ENCODE peak calls at places on chromosome 5, in seven cellular contexts. E, W, Q, N, M, G and U are unnamed samples. For H3K27me3, the result is how much of the 10 kb centered on the place peaks cover.

GRCh38 chr5:126335871-126336270 is 87.3 kb upstream of the GRAMD2B start:
- DNase-seq in E (peak), W (no peak), Q (no peak), N (no peak), M (no peak), G (no peak), U (no peak)

GRCh38 chr5:143657814-143658395 is 154.1 kb upstream of the HMHB1 start:
- DNase-seq in E (no peak), W (no peak), Q (no peak), N (no peak), M (peak), G (no peak), U (no peak)

GRCh38 chr5:134246771-134247329 is 21.0 kb upstream of the PPP2CA start:
- DNase-seq in E (no peak), W (no peak), Q (no peak), N (no peak), M (no peak), G (peak), U (no peak)

GRCh38 chr5:160118349-160119141 is 705 bp downstream of the PWWP2A start:
- DNase-seq in E (no peak), W (peak), Q (no peak), N (peak), M (no peak), G (peak), U (peak)

GRCh38 chr5:66739923-66740322 is 143.7 kb downstream of the MAST4 start:
- DNase-seq in E (no peak), W (no peak), Q (no peak), N (no peak), M (no peak), G (no peak), U (no peak)

GRCh38 chr5:154346427-154346826 is 99.4 kb upstream of the SAP30L start:
- DNase-seq in E (no peak), W (no peak), Q (no peak), N (no peak), M (no peak), G (no peak), U (no peak)

GRCh38 chr5:107671742-107672211 is 1.0 kb upstream of the EFNA5 start:
- DNase-seq in E (peak), W (no peak), Q (peak), N (no peak), M (peak), G (peak), U (no peak)

GRCh38 chr5:80963966-80964481 is 3.9 kb downstream of the RASGRF2 start:
- DNase-seq in E (no peak), W (no peak), Q (no peak), N (no peak), M (no peak), G (no peak), U (no peak)

GRCh38 chr5:38921174-38921573 is 75.4 kb downstream of the OSMR start:
- DNase-seq in E (peak), W (no peak), Q (no peak), N (no peak), M (peak), G (no peak), U (no peak)

GRCh38 chr5:113806250-113806649 is 292.8 kb downstream of the YTHDC2 start:
- DNase-seq in E (peak), W (no peak), Q (peak), N (no peak), M (peak), G (no peak), U (no peak)

GRCh38 chr5:79301046-79301712 is 65.2 kb downstream of the JMY start:
- DNase-seq in E (no peak), W (no peak), Q (no peak), N (no peak), M (no peak), G (no peak), U (no peak)

GRCh38 chr5:82174128-82174918 is 103.8 kb downstream of the RPS23 start:
- DNase-seq in E (peak), W (peak), Q (peak), N (peak), M (peak), G (peak), U (peak)

GRCh38 chr5:120164037-120164436 is 300.1 kb upstream of the PRR16 start:
- DNase-seq in E (no peak), W (no peak), Q (no peak), N (no peak), M (no peak), G (no peak), U (no peak)

GRCh38 chr5:38069360-38069759 is 189.0 kb upstream of the EGFLAM start:
- DNase-seq in E (peak), W (no peak), Q (peak), N (no peak), M (no peak), G (no peak), U (no peak)

GRCh38 chr5:56507348-56507930 is 274.3 kb upstream of the ANKRD55 start:
- DNase-seq in E (no peak), W (no peak), Q (no peak), N (no peak), M (no peak), G (no peak), U (no peak)

GRCh38 chr5:151313357-151313756 is 9.8 kb upstream of the SLC36A3 start:
- DNase-seq in E (no peak), W (no peak), Q (no peak), N (no peak), M (no peak), G (no peak), U (no peak)

GRCh38 chr5:36874465-36874864 is 2.1 kb upstream of the NIPBL start:
- DNase-seq in E (no peak), W (no peak), Q (no peak), N (no peak), M (peak), G (no peak), U (no peak)

GRCh38 chr5:31317642-31318041 is 124.2 kb downstream of the CDH6 start:
- DNase-seq in E (no peak), W (no peak), Q (no peak), N (no peak), M (no peak), G (no peak), U (no peak)

GRCh38 chr5:139708877-139709586 is 60.9 kb downstream of the CXXC5 start:
- DNase-seq in E (peak), W (peak), Q (peak), N (no peak), M (peak), G (peak), U (no peak)

GRCh38 chr5:154502180-154502579 is 24.2 kb upstream of the HAND1 start:
- DNase-seq in E (no peak), W (no peak), Q (no peak), N (no peak), M (no peak), G (no peak), U (no peak)

GRCh38 chr5:98314262-98314661 is 459.2 kb upstream of the RGMB start:
- DNase-seq in E (peak), W (no peak), Q (peak), N (no peak), M (peak), G (no peak), U (no peak)

GRCh38 chr5:97181856-97182545 is 1.0 kb downstream of the RIOK2 start:
- DNase-seq in E (peak), W (no peak), Q (no peak), N (no peak), M (peak), G (no peak), U (no peak)

GRCh38 chr5:72108200-72109050 is 1.1 kb downstream of the MAP1B start:
- DNase-seq in E (peak), W (peak), Q (no peak), N (no peak), M (peak), G (peak), U (no peak)

GRCh38 chr5:138163721-138164120 is 14.7 kb downstream of the BRD8 start:
- DNase-seq in E (no peak), W (no peak), Q (no peak), N (no peak), M (no peak), G (no peak), U (no peak)

GRCh38 chr5:87132696-87133095 is 135.0 kb upstream of the RASA1 start:
- DNase-seq in E (no peak), W (no peak), Q (no peak), N (no peak), M (no peak), G (no peak), U (no peak)

GRCh38 chr5:143372187-143372829 is 31.2 kb downstream of the NR3C1 start:
- DNase-seq in E (peak), W (no peak), Q (no peak), N (no peak), M (no peak), G (no peak), U (no peak)

GRCh38 chr5:126015244-126016054 is 407.8 kb upstream of the GRAMD2B start:
- DNase-seq in E (peak), W (no peak), Q (peak), N (no peak), M (peak), G (no peak), U (no peak)

GRCh38 chr5:53331463-53331862 is 149.0 kb upstream of the FST start:
- DNase-seq in E (peak), W (no peak), Q (no peak), N (no peak), M (no peak), G (no peak), U (no peak)

GRCh38 chr5:30099634-30100033 is 1093.9 kb upstream of the CDH6 start:
- DNase-seq in E (peak), W (no peak), Q (no peak), N (no peak), M (no peak), G (no peak), U (no peak)

GRCh38 chr5:148979104-148979723 is 83.6 kb downstream of the SH3TC2 start:
- DNase-seq in E (no peak), W (peak), Q (no peak), N (no peak), M (no peak), G (peak), U (no peak)

GRCh38 chr5:120872292-120872691 is 408.2 kb downstream of the PRR16 start:
- DNase-seq in E (peak), W (no peak), Q (no peak), N (no peak), M (no peak), G (no peak), U (no peak)

GRCh38 chr5:57302164-57302563 is 128.3 kb downstream of the GPBP1 start:
- DNase-seq in E (peak), W (no peak), Q (peak), N (no peak), M (peak), G (no peak), U (peak)

GRCh38 chr5:179827684-179828083 is 7.0 kb downstream of the SQSTM1 start:
- DNase-seq in E (no peak), W (peak), Q (no peak), N (no peak), M (peak), G (no peak), U (no peak)

GRCh38 chr5:54829102-54829501 is 156.3 kb downstream of the ESM1 start:
- DNase-seq in E (no peak), W (no peak), Q (no peak), N (no peak), M (no peak), G (no peak), U (no peak)

GRCh38 chr5:147188200-147189108 is 46.4 kb upstream of the STK32A start:
- DNase-seq in E (peak), W (no peak), Q (no peak), N (no peak), M (peak), G (no peak), U (no peak)

GRCh38 chr5:37208883-37209808 is 40.0 kb downstream of the CPLANE1 start:
- DNase-seq in E (peak), W (no peak), Q (no peak), N (no peak), M (peak), G (peak), U (no peak)

GRCh38 chr5:36558652-36559051 is 47.8 kb upstream of the SLC1A3 start:
- DNase-seq in E (no peak), W (no peak), Q (no peak), N (no peak), M (no peak), G (no peak), U (no peak)

GRCh38 chr5:129014185-129014584 is 48.9 kb downstream of the SLC27A6 start:
- DNase-seq in E (no peak), W (no peak), Q (no peak), N (no peak), M (no peak), G (no peak), U (no peak)

GRCh38 chr5:151234476-151235238 is 10.8 kb upstream of the CCDC69 start:
- DNase-seq in E (peak), W (peak), Q (no peak), N (no peak), M (no peak), G (peak), U (peak)

GRCh38 chr5:180299526-180299925 is 7.6 kb upstream of the MAPK9 start:
- DNase-seq in E (no peak), W (no peak), Q (no peak), N (no peak), M (no peak), G (no peak), U (no peak)

DNA sequence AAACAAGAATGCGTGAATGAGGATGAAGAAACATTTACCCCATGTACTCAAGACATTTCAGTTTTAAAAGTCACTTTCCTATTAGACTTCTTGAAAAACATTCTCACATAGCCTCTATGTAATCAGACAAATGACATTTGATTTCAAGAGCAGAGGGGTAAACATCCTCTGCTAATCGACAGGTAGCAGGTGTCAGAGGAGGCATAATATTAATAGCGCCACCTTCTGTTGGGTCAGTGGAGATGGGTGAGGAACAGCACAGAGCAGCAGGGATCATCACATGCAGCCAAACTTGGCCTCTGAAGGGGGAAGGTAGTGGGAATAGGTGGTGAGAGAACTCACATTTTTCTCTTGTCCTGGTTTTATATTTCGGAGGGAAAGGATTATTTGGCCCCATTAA is 3.3 kb upstream of the LSM11 start:
- DNase-seq in E (peak), W (no peak), Q (no peak), N (no peak), M (no peak), G (no peak), U (no peak)
- TF ChIP-seq CTCF in E (peak), W (peak), Q (peak), N (peak), M (peak), G (peak), U (peak)

GRCh38 chr5:136276087-136276486 is 83.1 kb upstream of the SMIM32 start:
- DNase-seq in E (no peak), W (no peak), Q (no peak), N (no peak), M (no peak), G (no peak), U (no peak)

GRCh38 chr5:136279314-136279713 is 86.0 kb downstream of the TRPC7 start:
- DNase-seq in E (peak), W (no peak), Q (peak), N (no peak), M (no peak), G (no peak), U (no peak)

GRCh38 chr5:136276946-136277345 is 84.0 kb upstream of the SMIM32 start:
- DNase-seq in E (peak), W (no peak), Q (no peak), N (no peak), M (no peak), G (no peak), U (no peak)

GRCh38 chr5:136269978-136270377 is 77.0 kb upstream of the SMIM32 start:
- DNase-seq in E (no peak), W (no peak), Q (no peak), N (no peak), M (no peak), G (no peak), U (no peak)

GRCh38 chr5:136275601-136276000 is 82.6 kb upstream of the SMIM32 start:
- DNase-seq in E (no peak), W (no peak), Q (no peak), N (no peak), M (no peak), G (no peak), U (no peak)
- H3K27me3 ChIP-seq in E (under half), W (under half), Q (under half), N (under half), M (under half), G (under half), U (under half)

DNA sequence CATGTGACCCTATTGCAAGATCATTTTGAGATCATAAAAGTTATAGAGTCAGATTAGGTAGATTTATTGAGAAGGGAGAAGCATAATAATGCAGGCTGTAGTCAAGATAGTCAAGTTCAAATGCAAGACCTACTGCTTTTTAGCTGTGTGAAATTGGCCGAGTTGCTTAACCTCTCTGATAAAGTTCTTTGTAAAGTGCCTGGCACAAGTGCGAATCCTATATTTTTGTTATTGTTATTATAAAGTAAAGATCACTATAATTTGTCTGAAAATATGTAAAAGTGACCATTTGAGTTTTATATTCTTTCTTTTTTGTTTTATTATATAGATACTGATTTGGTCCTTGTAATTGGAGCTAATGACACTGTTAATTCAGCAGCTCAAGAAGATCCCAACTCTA is 99.3 kb downstream of the NNT start:
- DNase-seq in E (no peak), W (no peak), Q (no peak), N (no peak), M (no peak), G (no peak), U (no peak)
- TF ChIP-seq CTCF in E (no peak), W (no peak), Q (no peak), N (no peak), M (no peak), G (no peak), U (no peak)

GRCh38 chr5:178115835-178116405 is 2.6 kb downstream of the N4BP3 start:
- DNase-seq in E (no peak), W (no peak), Q (no peak), N (no peak), M (no peak), G (no peak), U (no peak)

GRCh38 chr5:178119915-178120660 is 6.8 kb downstream of the N4BP3 start:
- DNase-seq in E (no peak), W (no peak), Q (no peak), N (no peak), M (no peak), G (no peak), U (no peak)

GRCh38 chr5:178116406-178116885 is 3.1 kb downstream of the N4BP3 start:
- DNase-seq in E (no peak), W (no peak), Q (no peak), N (peak), M (peak), G (no peak), U (peak)

GRCh38 chr5:178117911-178118310 is 4.6 kb downstream of the N4BP3 start:
- DNase-seq in E (no peak), W (no peak), Q (no peak), N (no peak), M (no peak), G (no peak), U (no peak)

DNA sequence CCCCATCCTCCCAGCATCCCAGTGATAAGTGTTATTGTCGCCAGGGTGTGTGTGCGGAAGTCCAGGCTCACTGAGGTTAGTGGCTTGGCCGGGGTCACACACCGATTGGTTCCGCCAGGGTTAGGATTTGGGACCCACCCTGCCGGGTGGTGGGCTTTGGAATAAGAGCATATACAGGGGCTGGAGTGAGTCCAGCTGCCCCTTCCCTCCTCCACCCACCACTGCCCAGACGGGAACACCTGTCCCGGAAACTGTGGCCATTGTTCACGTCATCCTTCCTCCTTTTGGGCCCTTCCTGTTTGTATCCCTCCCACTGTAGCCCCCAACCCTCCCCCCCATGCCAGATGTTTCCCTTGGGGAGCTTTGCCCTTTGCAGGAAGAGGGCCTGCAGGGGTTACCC is 5.0 kb downstream of the N4BP3 start:
- DNase-seq in E (no peak), W (no peak), Q (no peak), N (no peak), M (peak), G (no peak), U (no peak)
- H3K27me3 ChIP-seq in E (under half), W (under half), Q (under half), N (under half), M (under half), G (under half), U (under half)

GRCh38 chr5:23994581-23995370 is 487.4 kb downstream of the PRDM9 start:
- DNase-seq in E (no peak), W (no peak), Q (no peak), N (no peak), M (no peak), G (no peak), U (no peak)
- TF ChIP-seq CTCF in E (no peak), W (no peak), Q (peak), N (no peak), M (no peak), G (no peak), U (no peak)

GRCh38 chr5:176711883-176712282 is 64.6 kb downstream of the TSPAN17 start:
- DNase-seq in E (no peak), W (no peak), Q (no peak), N (no peak), M (no peak), G (no peak), U (no peak)
- H3K27me3 ChIP-seq in E (under half), W (under half), Q (under half), N (under half), M (under half), G (under half), U (under half)